ENCODE peak calls at places on chromosomes 5 and 9, in nine cellular contexts. M is AG10803; E is right atrium auricular region; V is CD8-positive, alpha-beta T cell; H is WTC11; C is Panc1; A is HCT116; P is fibroblast of pulmonary artery; L is lung. R is an unnamed sample.

GRCh38 chr5:14464101-14464500 is 117.5 kb upstream of the OTULINL start:
- DNase-seq in M (no peak), E (no peak), V (no peak), H (no peak), C (no peak), A (no peak), P (peak; percentile 55), L (no peak), R (no peak)

GRCh38 chr9:126688617-126689016 is 74.9 kb downstream of the LMX1B start:
- DNase-seq in M (no peak), E (no peak), V (no peak), H (no peak), C (no peak), A (no peak), P (no peak), L (no peak), R (no peak)

GRCh38 chr5:172511952-172512351 is 57.6 kb upstream of the SH3PXD2B start:
- DNase-seq in M (no peak), E (no peak), V (no peak), H (no peak), C (no peak), A (no peak), P (no peak), L (no peak), R (no peak)

GRCh38 chr9:79362100-79363081 is 209.4 kb upstream of the TLE4 start:
- DNase-seq in M (no peak), E (no peak), V (no peak), H (peak; percentile 14), C (no peak), A (no peak), P (no peak), L (no peak), R (no peak)

GRCh38 chr5:62341783-62342475 is 35.9 kb downstream of the KIF2A start:
- DNase-seq in M (no peak), E (no peak), V (no peak), H (no peak), C (no peak), A (no peak), P (no peak), L (no peak), R (no peak)

GRCh38 chr5:36569456-36569855 is 37.0 kb upstream of the SLC1A3 start:
- DNase-seq in M (peak; percentile 60), E (no peak), V (no peak), H (no peak), C (no peak), A (no peak), P (peak; percentile 72), L (no peak), R (no peak)

GRCh38 chr5:151574597-151574996 is 16.5 kb downstream of the FAT2 start:
- DNase-seq in M (no peak), E (no peak), V (no peak), H (no peak), C (no peak), A (no peak), P (no peak), L (no peak), R (no peak)

GRCh38 chr5:53991942-53992341 is 318.4 kb downstream of the ARL15 start:
- DNase-seq in M (no peak), E (no peak), V (no peak), H (no peak), C (no peak), A (no peak), P (peak; percentile 51), L (no peak), R (no peak)

GRCh38 chr5:134659922-134660321 is 11.3 kb downstream of the SEC24A start:
- DNase-seq in M (no peak), E (no peak), V (no peak), H (no peak), C (no peak), A (no peak), P (no peak), L (no peak), R (no peak)

GRCh38 chr9:69180670-69181069 is 6.6 kb downstream of the TJP2 start:
- DNase-seq in M (peak; percentile 91), E (peak; percentile 80), V (no peak), H (no peak), C (peak; percentile 78), A (peak; percentile 83), P (peak; percentile 95), L (peak; percentile 58), R (no peak)

GRCh38 chr5:37133939-37134338 is 115.2 kb downstream of the CPLANE1 start:
- DNase-seq in M (peak; percentile 10), E (no peak), V (no peak), H (no peak), C (no peak), A (no peak), P (peak; percentile 68), L (no peak), R (no peak)

GRCh38 chr5:98259595-98259994 is 513.9 kb upstream of the RGMB start:
- DNase-seq in M (no peak), E (no peak), V (no peak), H (no peak), C (no peak), A (no peak), P (no peak), L (no peak), R (no peak)

GRCh38 chr5:85651744-85652143 is 966.0 kb upstream of the COX7C start:
- DNase-seq in M (no peak), E (no peak), V (no peak), H (no peak), C (no peak), A (no peak), P (no peak), L (no peak), R (no peak)

GRCh38 chr9:83544002-83544698 is 5.9 kb upstream of the FRMD3 start:
- DNase-seq in M (peak; percentile 90), E (peak; percentile 61), V (no peak), H (no peak), C (peak; percentile 8), A (peak; percentile 42), P (peak; percentile 88), L (no peak), R (no peak)

GRCh38 chr5:176895829-176896228 is 3.3 kb downstream of the HK3 start:
- DNase-seq in M (no peak), E (no peak), V (no peak), H (no peak), C (no peak), A (no peak), P (no peak), L (no peak), R (no peak)
- TF ChIP-seq CTCF in M (no peak), E (no peak), V (no peak), H (no peak), C (no peak), A (no peak), P (no peak), L (no peak), R (no peak)

GRCh38 chr5:10704949-10705621 is 55.9 kb downstream of the DAP start:
- DNase-seq in M (peak; percentile 62), E (no peak), V (no peak), H (no peak), C (no peak), A (peak; percentile 70), P (peak; percentile 68), L (no peak), R (no peak)

GRCh38 chr5:10705736-10706135 is 55.3 kb downstream of the DAP start:
- DNase-seq in M (no peak), E (no peak), V (no peak), H (no peak), C (no peak), A (no peak), P (no peak), L (no peak), R (no peak)

GRCh38 chr5:10707198-10708187 is 53.5 kb downstream of the DAP start:
- DNase-seq in M (peak; percentile 39), E (no peak), V (no peak), H (no peak), C (no peak), A (no peak), P (no peak), L (no peak), R (no peak)

GRCh38 chr5:10708189-10708944 is 52.7 kb downstream of the DAP start:
- DNase-seq in M (no peak), E (no peak), V (no peak), H (no peak), C (no peak), A (no peak), P (no peak), L (no peak), R (no peak)

GRCh38 chr5:10706326-10706725 is 54.7 kb downstream of the DAP start:
- DNase-seq in M (no peak), E (no peak), V (no peak), H (no peak), C (no peak), A (no peak), P (no peak), L (no peak), R (no peak)
- TF ChIP-seq CTCF in M (no peak), E (no peak), V (no peak), H (no peak), C (no peak), A (no peak), P (no peak), L (no peak), R (no peak)

GRCh38 chr9:137304383-137305059 is 2.5 kb upstream of the NRARP start:
- DNase-seq in M (no peak), E (no peak), V (no peak), H (no peak), C (no peak), A (no peak), P (peak; percentile 25), L (no peak), R (no peak)
- TF ChIP-seq CTCF in M (no peak), E (no peak), V (no peak), H (no peak), C (peak; percentile 47), A (no peak), P (peak; percentile 25), L (no peak), R (no peak)

GRCh38 chr9:131528186-131528585 is 2.9 kb downstream of the UCK1 start:
- DNase-seq in M (no peak), E (no peak), V (no peak), H (no peak), C (no peak), A (no peak), P (no peak), L (no peak), R (no peak)

GRCh38 chr9:131530930-131531832 is at the start of gene UCK1:
- DNase-seq in M (peak; percentile 77), E (peak; percentile 70), V (peak; percentile 85), H (peak; percentile 79), C (no peak), A (peak; percentile 27), P (peak; percentile 80), L (peak; percentile 71), R (peak; percentile 91)

GRCh38 chr9:131529597-131530545 is 1.2 kb downstream of the UCK1 start:
- DNase-seq in M (no peak), E (no peak), V (no peak), H (no peak), C (no peak), A (no peak), P (no peak), L (no peak), R (no peak)

GRCh38 chr9:131528886-131529505 is 2.1 kb downstream of the UCK1 start:
- DNase-seq in M (no peak), E (no peak), V (no peak), H (no peak), C (no peak), A (no peak), P (no peak), L (no peak), R (no peak)

DNA sequence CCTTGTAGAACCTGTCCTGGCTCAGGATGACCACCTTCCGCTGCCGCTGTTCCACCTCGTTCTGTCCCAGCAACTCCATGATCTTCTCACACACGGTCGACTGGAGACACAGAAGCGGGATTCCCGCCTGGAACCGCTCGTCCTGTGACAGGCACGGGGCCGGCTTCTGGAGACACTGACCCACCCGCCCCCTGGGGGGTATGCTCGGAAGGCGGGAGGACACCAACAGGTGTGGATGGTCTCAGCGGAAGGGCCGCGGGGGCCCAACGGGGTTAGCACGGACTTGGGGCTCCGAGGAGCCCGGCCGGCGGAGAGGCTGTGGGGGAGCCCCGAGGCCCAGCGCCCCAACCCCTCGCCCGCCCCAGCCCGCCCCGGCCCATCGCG is 525 bp downstream of the UCK1 start:
- DNase-seq in M (peak; percentile 15), E (no peak), V (no peak), H (peak; percentile 58), C (no peak), A (no peak), P (peak; percentile 29), L (peak; percentile 35), R (no peak)
- TF ChIP-seq CTCF in M (peak; percentile 28), E (no peak), V (no peak), H (no peak), C (no peak), A (no peak), P (peak; percentile 7), L (no peak), R (peak; percentile 24)